ENCODE peak calls at places on chromosomes 3 and 15, in nine cellular contexts. F is sigmoid colon; L is tibial artery; B is activated B cell treated with CpG ODN at 0.5 μM for 24 hours; I is AG04449; D is foreskin keratinocyte; Z is tibial nerve; M is CD4-positive, alpha-beta T cell; K is hepatocyte. O is an unnamed sample.

GRCh38 chr3:128068156-128068620 is 16.0 kb downstream of the SEC61A1 start:
- DNase-seq in F (no peak), L (no peak), B (no peak), I (no peak), D (no peak), Z (no peak), M (no peak), K (peak), O (peak)

GRCh38 chr3:41200669-41201021 is 1.3 kb downstream of the CTNNB1 start:
- DNase-seq in F (no peak), L (peak), B (no peak), I (no peak), D (no peak), Z (no peak), M (no peak), K (peak), O (peak)

GRCh38 chr3:124707667-124708066 is 22.6 kb upstream of the UMPS start:
- DNase-seq in F (no peak), L (no peak), B (no peak), I (peak), D (peak), Z (no peak), M (no peak), K (peak), O (no peak)

GRCh38 chr3:15728766-15729165 is 69.0 kb downstream of the ANKRD28 start:
- DNase-seq in F (no peak), L (no peak), B (no peak), I (no peak), D (no peak), Z (no peak), M (no peak), K (no peak), O (no peak)

GRCh38 chr3:70120360-70120966 is 120.9 kb downstream of the SAMMSON start:
- DNase-seq in F (peak), L (peak), B (peak), I (no peak), D (peak), Z (peak), M (peak), K (peak), O (peak)

GRCh38 chr3:166471074-166471753 is 634.0 kb upstream of the BCHE start:
- DNase-seq in F (no peak), L (no peak), B (no peak), I (no peak), D (no peak), Z (no peak), M (no peak), K (no peak), O (no peak)

GRCh38 chr15:81091889-81092558 is 42.0 kb upstream of the CFAP161 start:
- DNase-seq in F (no peak), L (no peak), B (no peak), I (peak), D (no peak), Z (no peak), M (no peak), K (peak), O (no peak)

GRCh38 chr3:127772273-127772672 is 50.0 kb downstream of the MGLL start:
- DNase-seq in F (no peak), L (no peak), B (no peak), I (no peak), D (no peak), Z (no peak), M (no peak), K (no peak), O (no peak)

GRCh38 chr3:109548192-109548938 is 211.0 kb upstream of the DPPA4 start:
- DNase-seq in F (no peak), L (no peak), B (no peak), I (no peak), D (peak), Z (no peak), M (no peak), K (no peak), O (no peak)

GRCh38 chr15:66024998-66025397 is 155.7 kb downstream of the RAB11A start:
- DNase-seq in F (no peak), L (no peak), B (no peak), I (no peak), D (no peak), Z (no peak), M (no peak), K (peak), O (no peak)

GRCh38 chr3:142450881-142451280 is 3.0 kb upstream of the XRN1 start:
- DNase-seq in F (no peak), L (no peak), B (no peak), I (no peak), D (no peak), Z (no peak), M (no peak), K (no peak), O (no peak)

GRCh38 chr3:132730891-132731580 is 8.8 kb upstream of the NPHP3 start:
- DNase-seq in F (no peak), L (no peak), B (no peak), I (no peak), D (no peak), Z (no peak), M (no peak), K (peak), O (peak)

GRCh38 chr3:9914011-9914410 is 2.9 kb upstream of the IL17RC start:
- DNase-seq in F (no peak), L (no peak), B (no peak), I (no peak), D (no peak), Z (no peak), M (no peak), K (no peak), O (no peak)

GRCh38 chr15:92617197-92618037 is 38.2 kb downstream of the FAM174B start:
- DNase-seq in F (peak), L (peak), B (no peak), I (no peak), D (no peak), Z (peak), M (no peak), K (peak), O (peak)

GRCh38 chr3:65955792-65956477 is 82.8 kb downstream of the MAGI1 start:
- DNase-seq in F (no peak), L (no peak), B (no peak), I (peak), D (no peak), Z (no peak), M (no peak), K (peak), O (no peak)

GRCh38 chr3:156673732-156674045 is 701 bp upstream of the TIPARP start:
- DNase-seq in F (no peak), L (no peak), B (no peak), I (no peak), D (no peak), Z (no peak), M (no peak), K (no peak), O (no peak)

GRCh38 chr3:154098396-154098795 is 22.8 kb upstream of the ARHGEF26 start:
- DNase-seq in F (no peak), L (no peak), B (no peak), I (no peak), D (no peak), Z (no peak), M (no peak), K (no peak), O (no peak)

GRCh38 chr3:192409838-192410683 is 317.3 kb downstream of the FGF12 start:
- DNase-seq in F (no peak), L (no peak), B (no peak), I (no peak), D (no peak), Z (no peak), M (no peak), K (peak), O (peak)

GRCh38 chr3:125478321-125478720 is 41.7 kb downstream of the SNX4 start:
- DNase-seq in F (no peak), L (no peak), B (no peak), I (no peak), D (no peak), Z (no peak), M (no peak), K (no peak), O (no peak)

GRCh38 chr3:87088984-87089841 is 98.3 kb upstream of the VGLL3 start:
- DNase-seq in F (peak), L (peak), B (no peak), I (peak), D (no peak), Z (peak), M (no peak), K (no peak), O (peak)

GRCh38 chr3:195764961-195765706 is 44.4 kb downstream of the MUC20 start:
- DNase-seq in F (no peak), L (no peak), B (no peak), I (no peak), D (no peak), Z (no peak), M (no peak), K (no peak), O (no peak)

GRCh38 chr3:170639003-170639402 is 53.1 kb upstream of the SLC7A14 start:
- DNase-seq in F (no peak), L (no peak), B (no peak), I (no peak), D (no peak), Z (no peak), M (no peak), K (no peak), O (no peak)

GRCh38 chr3:44236485-44236908 is 5.2 kb upstream of the TOPAZ1 start:
- DNase-seq in F (no peak), L (no peak), B (no peak), I (no peak), D (no peak), Z (no peak), M (no peak), K (peak), O (no peak)

GRCh38 chr3:108818404-108818803 is 4.2 kb upstream of the TRAT1 start:
- DNase-seq in F (no peak), L (no peak), B (no peak), I (no peak), D (peak), Z (no peak), M (peak), K (peak), O (peak)

GRCh38 chr3:18295171-18295920 is 129.8 kb downstream of the SATB1 start:
- DNase-seq in F (no peak), L (no peak), B (peak), I (peak), D (peak), Z (no peak), M (no peak), K (peak), O (peak)

GRCh38 chr3:53065841-53066480 is 20.1 kb upstream of the SFMBT1 start:
- DNase-seq in F (peak), L (no peak), B (no peak), I (no peak), D (no peak), Z (no peak), M (no peak), K (no peak), O (no peak)

GRCh38 chr3:195150194-195151118 is 120.5 kb downstream of the XXYLT1 start:
- DNase-seq in F (peak), L (peak), B (no peak), I (no peak), D (no peak), Z (no peak), M (peak), K (peak), O (peak)

GRCh38 chr3:65406470-65406869 is 632.2 kb downstream of the MAGI1 start:
- DNase-seq in F (no peak), L (no peak), B (no peak), I (no peak), D (no peak), Z (no peak), M (no peak), K (peak), O (no peak)

GRCh38 chr3:44280631-44281030 is 38.9 kb downstream of the TOPAZ1 start:
- DNase-seq in F (no peak), L (no peak), B (no peak), I (no peak), D (no peak), Z (no peak), M (no peak), K (no peak), O (no peak)

GRCh38 chr3:52313774-52314188 is 2.3 kb upstream of the DNAH1 start:
- DNase-seq in F (no peak), L (peak), B (peak), I (no peak), D (no peak), Z (no peak), M (no peak), K (no peak), O (peak)

GRCh38 chr3:74370342-74370741 is 244.1 kb downstream of the CNTN3 start:
- DNase-seq in F (no peak), L (no peak), B (no peak), I (no peak), D (no peak), Z (no peak), M (no peak), K (no peak), O (no peak)

GRCh38 chr3:69248394-69248793 is 126.0 kb upstream of the LMOD3 start:
- DNase-seq in F (no peak), L (no peak), B (no peak), I (no peak), D (no peak), Z (no peak), M (no peak), K (peak), O (peak)

GRCh38 chr15:50830477-50831354 is 65.2 kb upstream of the SPPL2A start:
- DNase-seq in F (no peak), L (no peak), B (no peak), I (no peak), D (no peak), Z (no peak), M (no peak), K (no peak), O (no peak)

GRCh38 chr3:176431986-176432385 is 765.3 kb downstream of the TBL1XR1 start:
- DNase-seq in F (no peak), L (no peak), B (no peak), I (no peak), D (no peak), Z (no peak), M (no peak), K (no peak), O (no peak)

GRCh38 chr3:35200056-35200455 is 439.3 kb upstream of the ARPP21 start:
- DNase-seq in F (no peak), L (no peak), B (no peak), I (no peak), D (peak), Z (no peak), M (no peak), K (no peak), O (no peak)

GRCh38 chr3:110521019-110521418 is 550.6 kb upstream of the NECTIN3 start:
- DNase-seq in F (no peak), L (no peak), B (no peak), I (peak), D (peak), Z (no peak), M (no peak), K (peak), O (peak)

GRCh38 chr15:40282144-40282869 is 557 bp downstream of the ANKRD63 start:
- DNase-seq in F (no peak), L (no peak), B (peak), I (no peak), D (no peak), Z (no peak), M (peak), K (peak), O (peak)
- TF ChIP-seq CTCF in F (peak), L (no peak), B (no peak), I (peak), D (peak), Z (peak), M (peak), K (peak), O (peak)

GRCh38 chr15:86743283-86743903 is 663.7 kb downstream of the AGBL1 start:
- DNase-seq in F (no peak), L (no peak), B (no peak), I (no peak), D (no peak), Z (no peak), M (peak), K (peak), O (peak)
- TF ChIP-seq CTCF in F (peak), L (no peak), B (no peak), I (peak), D (peak), Z (no peak), M (peak), K (peak), O (peak)

GRCh38 chr15:68992696-68993095 is 21.8 kb upstream of the NOX5 start:
- DNase-seq in F (no peak), L (no peak), B (no peak), I (no peak), D (no peak), Z (no peak), M (no peak), K (no peak), O (no peak)
- TF ChIP-seq CTCF in F (no peak), L (no peak), B (no peak), I (no peak), D (no peak), Z (no peak), M (no peak), K (no peak), O (no peak)

GRCh38 chr15:28900892-28901586 is 15.3 kb downstream of the APBA2 start:
- DNase-seq in F (no peak), L (no peak), B (no peak), I (no peak), D (no peak), Z (no peak), M (no peak), K (no peak), O (no peak)

GRCh38 chr15:28901587-28901980 is 15.8 kb downstream of the APBA2 start:
- DNase-seq in F (no peak), L (no peak), B (no peak), I (no peak), D (no peak), Z (no peak), M (no peak), K (no peak), O (no peak)

GRCh38 chr15:28902856-28903255 is 17.1 kb downstream of the APBA2 start:
- DNase-seq in F (no peak), L (no peak), B (no peak), I (no peak), D (no peak), Z (no peak), M (no peak), K (no peak), O (no peak)

GRCh38 chr15:28903555-28903954 is 17.8 kb downstream of the APBA2 start:
- DNase-seq in F (no peak), L (no peak), B (no peak), I (no peak), D (no peak), Z (no peak), M (no peak), K (no peak), O (no peak)

DNA sequence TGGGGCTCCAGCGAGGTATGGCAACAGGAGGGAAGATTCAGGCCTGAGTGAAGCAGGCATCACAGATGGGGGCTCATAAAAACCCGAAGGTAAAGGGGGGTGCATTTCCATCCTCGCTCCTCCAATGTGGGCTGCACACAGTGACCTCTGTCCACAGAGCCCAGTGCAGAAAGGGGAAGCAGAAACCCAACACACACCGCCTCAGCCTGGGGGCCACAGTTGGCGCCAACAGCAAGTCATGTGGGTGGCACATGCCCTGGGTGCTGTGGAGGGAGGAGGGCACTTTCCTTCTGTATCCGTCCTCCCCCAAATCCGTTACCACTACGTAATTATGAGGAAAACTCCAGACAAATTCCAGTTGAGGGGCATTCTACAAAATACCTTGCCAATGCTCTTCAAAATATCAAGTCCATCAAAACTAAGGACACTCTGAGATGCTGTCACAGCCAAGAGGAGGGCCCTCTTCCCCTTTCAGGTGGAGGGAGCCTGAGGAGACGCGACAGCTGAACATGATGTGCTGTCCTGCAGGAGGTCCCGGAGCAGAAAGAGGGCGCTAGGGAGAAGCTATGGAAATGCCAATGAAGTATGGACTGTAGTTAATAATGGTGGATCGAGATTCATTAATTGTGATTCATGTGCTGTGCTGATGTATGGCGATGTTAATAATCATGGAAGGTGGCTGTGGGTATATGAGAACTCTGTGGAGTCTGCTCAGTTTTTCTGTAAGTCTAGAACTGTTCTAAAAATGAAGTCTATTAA is 16.4 kb downstream of the APBA2 start:
- DNase-seq in F (no peak), L (no peak), B (no peak), I (no peak), D (no peak), Z (no peak), M (no peak), K (no peak), O (no peak)
- TF ChIP-seq CTCF in F (no peak), L (no peak), B (no peak), I (no peak), D (peak), Z (no peak), M (no peak), K (no peak), O (no peak)

GRCh38 chr3:136949708-136950107 is 8.1 kb upstream of the IL20RB start:
- DNase-seq in F (no peak), L (no peak), B (no peak), I (no peak), D (no peak), Z (no peak), M (no peak), K (no peak), O (no peak)
- TF ChIP-seq CTCF in F (no peak), L (no peak), B (no peak), I (no peak), D (peak), Z (peak), M (no peak), K (peak), O (peak)

GRCh38 chr3:129988429-129988828 is 13.9 kb downstream of the TRH start:
- DNase-seq in F (no peak), L (no peak), B (no peak), I (no peak), D (no peak), Z (no peak), M (no peak), K (no peak), O (no peak)

GRCh38 chr3:129994883-129995559 is 20.5 kb downstream of the TRH start:
- DNase-seq in F (no peak), L (no peak), B (no peak), I (no peak), D (peak), Z (no peak), M (no peak), K (no peak), O (no peak)

GRCh38 chr3:129989391-129989790 is 14.9 kb downstream of the TRH start:
- DNase-seq in F (no peak), L (no peak), B (no peak), I (no peak), D (no peak), Z (no peak), M (no peak), K (no peak), O (no peak)

GRCh38 chr3:129996073-129996472 is 21.6 kb downstream of the TRH start:
- DNase-seq in F (no peak), L (no peak), B (no peak), I (no peak), D (no peak), Z (no peak), M (no peak), K (no peak), O (no peak)

GRCh38 chr3:129992781-129993180 is 18.3 kb downstream of the TRH start:
- DNase-seq in F (no peak), L (no peak), B (no peak), I (no peak), D (no peak), Z (no peak), M (no peak), K (peak), O (peak)
- TF ChIP-seq CTCF in F (no peak), L (no peak), B (no peak), I (peak), D (peak), Z (no peak), M (no peak), K (peak), O (peak)

GRCh38 chr3:140552403-140552802 is 125.5 kb upstream of the TRIM42 start:
- DNase-seq in F (no peak), L (no peak), B (no peak), I (no peak), D (no peak), Z (no peak), M (no peak), K (no peak), O (no peak)
- TF ChIP-seq CTCF in F (no peak), L (no peak), B (no peak), I (no peak), D (peak), Z (no peak), M (no peak), K (no peak), O (no peak)

DNA sequence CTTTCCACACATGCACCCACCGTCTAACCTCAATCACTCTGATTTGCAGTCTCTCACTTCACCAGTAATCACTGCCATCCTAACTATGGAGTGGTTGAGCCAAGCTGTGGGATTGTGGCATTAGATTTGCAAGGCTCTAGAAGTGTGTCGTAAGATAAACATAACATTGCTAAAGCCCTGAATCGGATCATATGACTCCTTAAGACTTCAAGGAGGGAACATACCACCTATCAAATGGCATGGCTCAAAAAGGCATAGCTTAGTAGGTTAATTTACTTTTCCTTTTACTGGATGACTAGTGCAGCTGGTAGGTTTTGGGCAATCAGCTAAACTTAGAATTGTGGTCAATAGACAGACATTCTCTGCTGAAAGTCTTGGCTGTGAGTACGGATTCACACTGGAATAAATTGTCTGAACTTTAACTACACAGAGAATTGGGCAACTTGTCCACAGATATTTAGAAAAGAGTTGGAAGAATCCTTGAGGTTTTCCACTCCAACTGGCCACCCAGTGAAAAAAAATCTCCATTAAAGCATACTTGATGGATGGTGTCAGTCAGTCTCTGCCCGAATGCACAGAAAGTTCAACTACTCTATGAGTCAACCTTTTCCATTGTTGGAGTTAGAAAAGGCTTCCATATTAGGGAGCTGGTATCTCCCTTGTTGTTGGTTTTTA is 476.7 kb upstream of the CBLB start:
- DNase-seq in F (no peak), L (no peak), B (no peak), I (peak), D (peak), Z (no peak), M (no peak), K (peak), O (peak)
- TF ChIP-seq CTCF in F (no peak), L (no peak), B (no peak), I (no peak), D (no peak), Z (no peak), M (no peak), K (no peak), O (no peak)

O was measured in Calu3.